ENCODE peak calls at places on chromosomes 5 and 9, in four cellular contexts. C is breast epithelium, J is fibroblast of lung, F is IMR-90. T is an unnamed sample.

GRCh38 chr5:62585751-62586150 is 7.1 kb downstream of the LRRC70 start:
- DNase-seq in C (no peak), J (no peak), F (peak; percentile 6), T (no peak)

GRCh38 chr5:95238560-95239325 is 46.2 kb downstream of the MCTP1 start:
- DNase-seq in C (no peak), J (peak; percentile 59), F (peak; percentile 1), T (no peak)

GRCh38 chr5:111252799-111253564 is 28.8 kb downstream of the CAMK4 start:
- DNase-seq in C (no peak), J (no peak), F (no peak), T (no peak)

GRCh38 chr9:2291980-2292704 is 277.0 kb downstream of the SMARCA2 start:
- DNase-seq in C (no peak), J (peak; percentile 13), F (no peak), T (no peak)

GRCh38 chr9:78821126-78821822 is 524.3 kb downstream of the PSAT1 start:
- DNase-seq in C (no peak), J (peak; percentile 44), F (peak; percentile 42), T (no peak)

GRCh38 chr5:66517361-66517760 is 78.8 kb upstream of the MAST4 start:
- DNase-seq in C (no peak), J (no peak), F (no peak), T (no peak)

GRCh38 chr5:132300572-132301340 is 6.6 kb downstream of the SLC22A4 start:
- DNase-seq in C (peak; percentile 67), J (no peak), F (no peak), T (no peak)

GRCh38 chr9:38306899-38307298 is 85.6 kb upstream of the ALDH1B1 start:
- DNase-seq in C (no peak), J (no peak), F (no peak), T (no peak)

GRCh38 chr5:122656577-122656976 is 118.3 kb upstream of the SNX2 start:
- DNase-seq in C (no peak), J (no peak), F (no peak), T (no peak)

GRCh38 chr5:93599427-93600146 is 16.6 kb downstream of the NR2F1 start:
- DNase-seq in C (no peak), J (peak; percentile 79), F (peak; percentile 88), T (no peak)

GRCh38 chr9:74960548-74960947 is 7.8 kb upstream of the C9orf40 start:
- DNase-seq in C (no peak), J (peak; percentile 59), F (peak; percentile 79), T (no peak)

GRCh38 chr5:56011835-56012234 is 17.1 kb upstream of the IL6ST start:
- DNase-seq in C (no peak), J (peak; percentile 96), F (peak; percentile 97), T (no peak)

GRCh38 chr5:1836891-1837880 is 36.0 kb downstream of the NDUFS6 start:
- DNase-seq in C (no peak), J (no peak), F (no peak), T (no peak)

GRCh38 chr5:146877783-146878470 is 630 bp downstream of the PPP2R2B start:
- DNase-seq in C (no peak), J (no peak), F (no peak), T (peak; percentile 31)

GRCh38 chr9:134158753-134159392 is 5.5 kb downstream of the RNU6ATAC start:
- DNase-seq in C (no peak), J (no peak), F (no peak), T (no peak)

GRCh38 chr9:134526798-134527492 is 114.7 kb upstream of the COL5A1 start:
- DNase-seq in C (peak; percentile 39), J (no peak), F (no peak), T (no peak)

GRCh38 chr5:169029661-169030274 is 271.2 kb downstream of the SLIT3 start:
- DNase-seq in C (no peak), J (no peak), F (no peak), T (no peak)

GRCh38 chr5:171858303-171858702 is 72.7 kb downstream of the SMIM23 start:
- DNase-seq in C (no peak), J (no peak), F (no peak), T (no peak)

GRCh38 chr5:120568716-120569115 is 104.6 kb downstream of the PRR16 start:
- DNase-seq in C (no peak), J (no peak), F (peak; percentile 29), T (no peak)

GRCh38 chr9:26561928-26562327 is 330.7 kb downstream of the CAAP1 start:
- DNase-seq in C (no peak), J (no peak), F (no peak), T (no peak)

GRCh38 chr9:115643948-115644727 is 509.5 kb upstream of the PAPPA start:
- DNase-seq in C (no peak), J (no peak), F (no peak), T (no peak)

GRCh38 chr9:1057910-1058309 is 7.8 kb downstream of the DMRT2 start:
- DNase-seq in C (no peak), J (no peak), F (no peak), T (peak; percentile 58)

GRCh38 chr9:127139071-127139731 is 16.8 kb upstream of the ANGPTL2 start:
- DNase-seq in C (no peak), J (no peak), F (no peak), T (no peak)

GRCh38 chr5:154782326-154782725 is 27.1 kb downstream of the LARP1 start:
- DNase-seq in C (no peak), J (no peak), F (no peak), T (no peak)

GRCh38 chr5:87127956-87128687 is 139.6 kb upstream of the RASA1 start:
- DNase-seq in C (no peak), J (no peak), F (peak; percentile 43), T (no peak)

GRCh38 chr9:12934515-12935301 is 159.9 kb downstream of the LURAP1L start:
- DNase-seq in C (no peak), J (no peak), F (no peak), T (no peak)
- H3K27ac ChIP-seq in C (no peak overlapping the region), J (no peak overlapping the region), F (no peak overlapping the region), T (no peak overlapping the region)

DNA sequence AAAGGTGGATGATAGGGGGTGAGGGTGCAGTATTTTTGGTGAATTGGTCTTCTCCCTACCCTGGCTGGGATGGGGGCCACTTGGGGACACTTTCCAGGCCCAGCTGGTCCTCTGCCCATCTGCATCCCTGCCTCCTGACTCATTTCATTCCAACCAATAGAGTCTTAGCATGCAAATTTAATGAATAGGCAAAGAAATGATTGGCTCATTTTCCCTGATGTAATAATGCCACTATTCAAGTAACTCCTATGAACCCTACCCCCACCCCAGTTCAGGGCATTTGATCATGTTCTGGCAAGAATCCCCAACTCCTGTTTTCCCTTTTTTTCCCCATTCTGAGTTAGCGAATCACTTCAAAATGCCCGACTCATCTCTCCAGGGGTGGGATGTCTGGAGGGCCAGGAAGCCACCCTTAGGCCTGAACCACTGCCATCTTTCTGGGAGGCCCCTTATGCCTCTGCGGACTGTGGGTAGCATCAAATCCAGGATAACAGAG is 56.7 kb downstream of the PCDH1 start:
- DNase-seq in C (no peak), J (peak; percentile 96), F (peak; percentile 94), T (peak; percentile 74)
- H3K27ac ChIP-seq in C (peak overlapping the region; percentile 69), J (peak overlapping the region; percentile 54), F (peak overlapping the region; percentile 87), T (peak overlapping the region; percentile 92)

GRCh38 chr9:33453286-33453882 is 6.0 kb upstream of the AQP3 start:
- DNase-seq in C (no peak), J (no peak), F (no peak), T (no peak)
- H3K27ac ChIP-seq in C (no peak overlapping the region), J (no peak overlapping the region), F (no peak overlapping the region), T (no peak overlapping the region)

DNA sequence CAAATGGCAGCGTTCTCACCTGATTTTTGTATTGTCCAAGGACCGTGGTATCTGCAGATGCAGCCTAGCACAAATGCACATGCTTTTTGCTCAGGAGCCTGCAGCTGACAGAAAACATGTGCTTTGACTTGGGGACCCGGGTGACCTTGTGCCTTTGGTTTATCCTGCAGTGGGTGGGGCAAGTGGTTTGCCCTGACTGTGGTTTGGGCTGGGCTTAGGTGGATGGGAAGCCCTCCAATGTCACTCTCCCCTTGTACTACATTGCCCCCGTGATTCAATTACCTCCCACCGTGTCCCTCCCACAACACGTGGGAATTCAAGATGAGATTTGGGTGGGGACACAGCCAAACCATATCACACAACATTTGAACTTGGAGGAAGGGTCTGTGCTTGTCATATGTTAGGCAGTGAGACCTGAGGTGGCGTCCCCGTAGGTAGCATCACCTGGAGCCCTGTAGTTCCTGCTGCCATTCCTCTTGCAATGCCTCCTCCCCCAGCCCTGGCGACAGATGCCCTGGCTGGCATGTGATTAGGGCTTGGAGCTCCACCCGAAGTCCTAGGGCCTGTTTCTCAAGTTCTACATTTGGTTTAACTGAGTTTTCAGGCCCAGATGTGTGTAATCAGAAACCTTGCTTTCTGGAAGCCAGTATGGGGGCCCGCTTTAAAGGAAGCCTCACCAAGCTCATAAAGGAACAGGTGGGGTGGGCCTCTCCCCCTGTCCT is 2.1 kb downstream of the ANKRD33B start:
- DNase-seq in C (no peak), J (peak; percentile 39), F (no peak), T (no peak)
- H3K27ac ChIP-seq in C (peak overlapping the region; percentile 39), J (no peak overlapping the region), F (peak overlapping the region; percentile 36), T (no peak overlapping the region)

GRCh38 chr9:92962846-92963245 is 15.5 kb downstream of the FGD3 start:
- DNase-seq in C (peak; percentile 33), J (no peak), F (no peak), T (no peak)
- H3K27ac ChIP-seq in C (no peak overlapping the region), J (no peak overlapping the region), F (no peak overlapping the region), T (no peak overlapping the region)